ENCODE peak calls at places on chromosomes 2 and 18, in four cellular contexts. U is fibroblast of lung, J is transverse colon, M is chondrocyte. P is an unnamed sample.

GRCh38 chr2:184562532-184562931 is 35.8 kb upstream of the ZNF804A start:
- DNase-seq in U (peak), J (no peak), M (no peak), P (no peak)

GRCh38 chr2:64952896-64953482 is 36.2 kb upstream of the SLC1A4 start:
- DNase-seq in U (peak), J (no peak), M (no peak), P (no peak)

GRCh38 chr2:26576565-26577441 is 64.4 kb downstream of the CIB4 start:
- DNase-seq in U (no peak), J (no peak), M (peak), P (no peak)

GRCh38 chr2:68733365-68733764 is 1.2 kb upstream of the ARHGAP25 start:
- DNase-seq in U (no peak), J (no peak), M (no peak), P (no peak)

GRCh38 chr2:45675130-45675812 is 23.8 kb downstream of the PRKCE start:
- DNase-seq in U (no peak), J (peak), M (no peak), P (no peak)

GRCh38 chr2:205754924-205755321 is 72.6 kb downstream of the NRP2 start:
- DNase-seq in U (peak), J (peak), M (no peak), P (no peak)

GRCh38 chr2:232779935-232780334 is 3.6 kb upstream of the KCNJ13 start:
- DNase-seq in U (peak), J (no peak), M (no peak), P (no peak)

GRCh38 chr2:109324859-109325258 is 195.9 kb downstream of the SH3RF3 start:
- DNase-seq in U (peak), J (peak), M (no peak), P (no peak)

GRCh38 chr2:100321881-100322820 is at the start of gene LONRF2:
- DNase-seq in U (peak), J (no peak), M (no peak), P (peak)

GRCh38 chr2:144836635-144837350 is 316.9 kb upstream of the ZEB2 start:
- DNase-seq in U (peak), J (no peak), M (no peak), P (no peak)

GRCh38 chr2:40041983-40042382 is 262.9 kb upstream of the THUMPD2 start:
- DNase-seq in U (peak), J (no peak), M (no peak), P (no peak)

GRCh38 chr18:77108821-77109692 is 23.5 kb downstream of the MBP start:
- DNase-seq in U (no peak), J (no peak), M (no peak), P (no peak)

GRCh38 chr18:6605115-6605869 is 124.2 kb upstream of the ARHGAP28 start:
- DNase-seq in U (no peak), J (no peak), M (no peak), P (no peak)

GRCh38 chr2:19574788-19575260 is 216.4 kb upstream of the OSR1 start:
- DNase-seq in U (peak), J (peak), M (no peak), P (no peak)

GRCh38 chr2:52117299-52117698 is 1085.4 kb upstream of the NRXN1 start:
- DNase-seq in U (peak), J (no peak), M (no peak), P (no peak)

GRCh38 chr2:181680055-181680936 is at the start of gene NEUROD1:
- DNase-seq in U (no peak), J (no peak), M (peak), P (no peak)

GRCh38 chr18:51399491-51400122 is 202.1 kb upstream of the MEX3C start:
- DNase-seq in U (no peak), J (no peak), M (no peak), P (no peak)

GRCh38 chr2:170917957-170918356 is 11.1 kb upstream of the GORASP2 start:
- DNase-seq in U (no peak), J (no peak), M (no peak), P (no peak)

GRCh38 chr18:58054041-58054733 is 10.2 kb downstream of the NEDD4L start:
- DNase-seq in U (peak), J (no peak), M (no peak), P (no peak)

GRCh38 chr18:22871809-22872525 is 61.2 kb upstream of the RBBP8 start:
- DNase-seq in U (peak), J (no peak), M (no peak), P (no peak)

GRCh38 chr2:230627806-230628724 is 84.6 kb upstream of the CAB39 start:
- DNase-seq in U (peak), J (no peak), M (no peak), P (peak)

GRCh38 chr2:207397917-207398655 is 131.7 kb upstream of the CREB1 start:
- DNase-seq in U (no peak), J (no peak), M (no peak), P (no peak)

GRCh38 chr2:48249631-48250473 is 280.1 kb upstream of the STON1 start:
- DNase-seq in U (peak), J (no peak), M (no peak), P (no peak)

GRCh38 chr2:192500550-192501200 is 305.9 kb upstream of the TMEFF2 start:
- DNase-seq in U (peak), J (no peak), M (no peak), P (no peak)

GRCh38 chr2:152468832-152469692 is 134.1 kb downstream of the FMNL2 start:
- DNase-seq in U (peak), J (peak), M (no peak), P (peak)

GRCh38 chr2:207385903-207386302 is 143.9 kb upstream of the CREB1 start:
- DNase-seq in U (peak), J (no peak), M (no peak), P (no peak)

GRCh38 chr2:111665551-111666116 is 218.4 kb downstream of the ANAPC1 start:
- DNase-seq in U (no peak), J (no peak), M (no peak), P (no peak)

GRCh38 chr2:47404356-47404755 is 1.4 kb downstream of the MSH2 start:
- DNase-seq in U (no peak), J (peak), M (peak), P (no peak)

GRCh38 chr2:137913169-137913568 is 51.1 kb upstream of the HNMT start:
- DNase-seq in U (no peak), J (no peak), M (no peak), P (no peak)

GRCh38 chr18:50338676-50339075 is 36.2 kb upstream of the SKA1 start:
- DNase-seq in U (no peak), J (no peak), M (no peak), P (no peak)

GRCh38 chr18:50334546-50335152 is 40.2 kb upstream of the SKA1 start:
- DNase-seq in U (no peak), J (no peak), M (no peak), P (no peak)

GRCh38 chr18:50338122-50338521 is 36.7 kb upstream of the SKA1 start:
- DNase-seq in U (no peak), J (no peak), M (no peak), P (no peak)

GRCh38 chr18:50341443-50341842 is 33.4 kb upstream of the SKA1 start:
- DNase-seq in U (no peak), J (no peak), M (no peak), P (no peak)

DNA sequence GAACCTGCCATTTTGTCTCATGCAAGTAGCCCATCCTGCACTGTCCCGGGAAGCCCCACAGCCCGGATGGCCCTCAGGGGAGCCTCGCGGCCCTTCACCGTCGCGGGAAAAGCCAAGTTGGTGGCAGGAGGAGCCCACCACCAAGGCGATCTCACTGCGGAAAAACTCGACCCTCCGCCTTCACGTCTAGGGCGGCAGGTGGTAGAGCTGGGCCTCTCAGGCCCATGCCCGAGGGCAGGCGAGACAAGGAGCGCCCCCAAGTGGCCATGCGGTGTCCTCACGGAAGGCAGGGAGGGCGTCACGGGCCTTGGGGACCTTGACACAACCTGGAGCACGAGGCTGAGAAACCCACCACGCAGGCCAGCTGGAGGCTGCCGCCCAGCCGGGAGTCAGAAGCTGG is 34.8 kb upstream of the SKA1 start:
- DNase-seq in U (no peak), J (no peak), M (no peak), P (no peak)
- TF ChIP-seq CTCF in U (no peak), J (no peak), M (no peak), P (no peak)

GRCh38 chr2:23698733-23699391 is 228.1 kb downstream of the ATAD2B start:
- DNase-seq in U (peak), J (no peak), M (no peak), P (no peak)
- TF ChIP-seq CTCF in U (no peak), J (no peak), M (no peak), P (no peak)

GRCh38 chr2:221514305-221515040 is 57.6 kb downstream of the EPHA4 start:
- DNase-seq in U (no peak), J (no peak), M (no peak), P (no peak)

GRCh38 chr2:221517362-221518121 is 54.6 kb downstream of the EPHA4 start:
- DNase-seq in U (peak), J (peak), M (no peak), P (peak)

GRCh38 chr2:221521261-221521845 is 50.8 kb downstream of the EPHA4 start:
- DNase-seq in U (no peak), J (no peak), M (no peak), P (no peak)

GRCh38 chr2:221518937-221519635 is 53.0 kb downstream of the EPHA4 start:
- DNase-seq in U (peak), J (peak), M (no peak), P (no peak)

DNA sequence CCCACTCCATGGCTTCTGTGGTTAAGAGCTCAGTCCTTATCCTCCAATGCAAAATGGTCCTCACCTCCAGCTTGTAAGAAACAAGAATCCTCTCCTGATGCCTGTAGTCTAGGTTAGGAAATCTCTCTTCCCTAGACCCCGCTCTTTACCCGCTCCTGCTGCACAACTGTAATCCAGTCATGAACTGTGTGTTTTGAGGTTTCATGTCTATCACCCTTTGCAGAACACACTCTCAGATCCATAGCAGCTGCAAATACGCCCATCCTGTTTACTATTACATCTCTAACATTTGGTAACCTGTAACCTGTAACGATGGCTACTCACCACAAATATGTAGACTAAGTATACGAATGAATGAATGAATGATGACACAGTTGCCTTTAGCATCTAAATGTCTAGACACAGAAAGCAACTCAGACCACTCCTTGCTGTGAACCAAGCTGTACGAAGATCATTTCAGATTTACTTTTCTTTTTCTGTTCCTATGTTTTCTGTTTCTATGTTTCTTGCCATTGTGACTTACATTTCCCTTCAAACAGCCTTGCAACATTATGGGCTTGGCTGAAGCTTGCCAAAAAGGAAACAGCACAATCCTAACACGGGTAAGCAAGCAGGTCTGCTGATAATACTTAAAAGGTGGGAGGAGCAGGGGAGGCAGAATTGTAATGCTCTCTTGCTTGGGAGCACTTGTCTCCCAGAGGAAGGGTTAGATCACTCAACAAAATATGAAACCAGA is 53.7 kb downstream of the EPHA4 start:
- DNase-seq in U (peak), J (no peak), M (no peak), P (no peak)
- TF ChIP-seq CTCF in U (no peak), J (no peak), M (no peak), P (no peak)

GRCh38 chr2:1912771-1913170 is 168.5 kb upstream of the PXDN start:
- DNase-seq in U (no peak), J (no peak), M (no peak), P (no peak)

GRCh38 chr2:1911811-1912210 is 167.5 kb upstream of the PXDN start:
- DNase-seq in U (no peak), J (no peak), M (peak), P (no peak)

GRCh38 chr2:1910021-1910420 is 165.7 kb upstream of the PXDN start:
- DNase-seq in U (no peak), J (no peak), M (peak), P (no peak)

GRCh38 chr2:1907849-1908533 is 163.7 kb upstream of the PXDN start:
- DNase-seq in U (peak), J (no peak), M (peak), P (no peak)

GRCh38 chr2:1910562-1911256 is 166.4 kb upstream of the PXDN start:
- DNase-seq in U (peak), J (no peak), M (no peak), P (no peak)
- TF ChIP-seq CTCF in U (no peak), J (no peak), M (peak), P (no peak)

DNA sequence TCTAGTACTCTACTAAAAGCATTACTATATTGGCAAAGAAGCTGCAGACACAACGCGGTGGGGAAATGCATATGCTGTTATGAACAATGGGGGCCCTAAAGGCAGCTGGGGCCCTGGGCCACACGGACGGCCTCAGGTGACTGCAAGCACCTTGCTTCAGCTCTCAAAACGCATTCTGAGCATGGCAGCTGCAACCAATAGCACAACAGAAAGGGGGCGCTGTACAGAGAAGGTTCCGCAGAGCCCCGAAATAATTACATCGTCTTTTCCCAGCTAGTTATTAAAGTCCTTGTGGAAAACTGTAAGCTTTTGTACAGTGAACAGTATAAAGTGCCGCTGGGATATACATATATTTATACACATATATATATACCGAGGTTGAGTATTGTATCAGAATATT is 45.3 kb upstream of the PXDN start:
- DNase-seq in U (no peak), J (no peak), M (no peak), P (no peak)
- TF ChIP-seq CTCF in U (no peak), J (no peak), M (no peak), P (no peak)

GRCh38 chr2:70747284-70747683 is 20.7 kb downstream of the ADD2 start:
- DNase-seq in U (no peak), J (no peak), M (no peak), P (no peak)

GRCh38 chr2:70745276-70745675 is 22.7 kb downstream of the ADD2 start:
- DNase-seq in U (no peak), J (no peak), M (no peak), P (no peak)

GRCh38 chr2:70746076-70746475 is 21.9 kb downstream of the ADD2 start:
- DNase-seq in U (peak), J (no peak), M (no peak), P (no peak)

GRCh38 chr2:70750320-70750719 is 17.7 kb downstream of the ADD2 start:
- DNase-seq in U (no peak), J (no peak), M (no peak), P (no peak)

GRCh38 chr2:70748002-70748779 is 19.8 kb downstream of the ADD2 start:
- DNase-seq in U (no peak), J (no peak), M (no peak), P (no peak)
- TF ChIP-seq CTCF in U (no peak), J (no peak), M (no peak), P (no peak)

P was measured in GM20000.